ENCODE peak calls at places on chromosomes 16 and 17, in ten cellular contexts. M, Y, L, F, O, T, X, N, G and S are unnamed samples.

GRCh38 chr16:29237971-29238370 is 168.5 kb downstream of the NPIPB11 start:
- DNase-seq in M (no peak), Y (no peak), L (no peak), F (no peak), O (no peak), T (no peak), X (no peak), N (no peak), G (no peak), S (no peak)

GRCh38 chr17:39979865-39980401 is 674 bp upstream of the PSMD3 start:
- DNase-seq in M (peak; percentile 32), Y (peak; percentile 44), L (peak; percentile 26), F (peak; percentile 23), O (no peak), T (no peak), X (no peak), N (no peak), G (peak; percentile 23), S (peak; percentile 46)

GRCh38 chr17:29383687-29384086 is 6.5 kb upstream of the TAOK1 start:
- DNase-seq in M (peak; percentile 33), Y (no peak), L (no peak), F (no peak), O (no peak), T (no peak), X (no peak), N (no peak), G (peak; percentile 28), S (no peak)

GRCh38 chr17:41651625-41652460 is 27.5 kb upstream of the KRT17 start:
- DNase-seq in M (peak; percentile 93), Y (no peak), L (no peak), F (no peak), O (peak; percentile 91), T (no peak), X (peak; percentile 89), N (no peak), G (peak; percentile 90), S (no peak)

GRCh38 chr16:57000271-57001025 is 11.1 kb downstream of the NLRC5 start:
- DNase-seq in M (no peak), Y (no peak), L (peak; percentile 87), F (peak; percentile 98), O (no peak), T (no peak), X (peak; percentile 43), N (no peak), G (peak; percentile 36), S (peak; percentile 85)

GRCh38 chr17:31404028-31404949 is 12.8 kb downstream of the RAB11FIP4 start:
- DNase-seq in M (no peak), Y (no peak), L (no peak), F (no peak), O (no peak), T (no peak), X (no peak), N (no peak), G (no peak), S (no peak)

GRCh38 chr16:53754938-53755910 is 51.3 kb downstream of the FTO start:
- DNase-seq in M (peak; percentile 81), Y (no peak), L (peak; percentile 69), F (no peak), O (no peak), T (no peak), X (peak; percentile 65), N (no peak), G (peak; percentile 78), S (peak; percentile 70)

GRCh38 chr16:51237861-51238378 is 86.8 kb upstream of the SALL1 start:
- DNase-seq in M (no peak), Y (no peak), L (no peak), F (no peak), O (no peak), T (no peak), X (no peak), N (no peak), G (no peak), S (no peak)

GRCh38 chr17:9818760-9819159 is 3.1 kb downstream of the GSG1L2 start:
- DNase-seq in M (no peak), Y (no peak), L (no peak), F (no peak), O (no peak), T (no peak), X (no peak), N (no peak), G (no peak), S (no peak)

GRCh38 chr17:57284984-57285646 is 28.8 kb downstream of the MSI2 start:
- DNase-seq in M (peak; percentile 12), Y (no peak), L (no peak), F (no peak), O (no peak), T (no peak), X (no peak), N (no peak), G (peak; percentile 30), S (no peak)

GRCh38 chr17:9258115-9259020 is 237.1 kb downstream of the NTN1 start:
- DNase-seq in M (no peak), Y (no peak), L (no peak), F (no peak), O (peak; percentile 33), T (no peak), X (no peak), N (no peak), G (no peak), S (no peak)

GRCh38 chr16:27729516-27730304 is 179.8 kb downstream of the KATNIP start:
- DNase-seq in M (no peak), Y (no peak), L (peak; percentile 72), F (no peak), O (peak; percentile 45), T (no peak), X (no peak), N (no peak), G (no peak), S (no peak)

GRCh38 chr16:62077998-62078397 is 41.8 kb upstream of the CDH8 start:
- DNase-seq in M (no peak), Y (peak; percentile 41), L (no peak), F (peak; percentile 5), O (no peak), T (no peak), X (no peak), N (no peak), G (no peak), S (no peak)

GRCh38 chr16:85393674-85394510 is 219.2 kb upstream of the GSE1 start:
- DNase-seq in M (peak; percentile 71), Y (peak; percentile 79), L (peak; percentile 67), F (peak; percentile 47), O (peak; percentile 92), T (peak; percentile 31), X (peak; percentile 66), N (no peak), G (peak; percentile 73), S (peak; percentile 77)

GRCh38 chr17:43949777-43950176 is 4.0 kb downstream of the PYY start:
- DNase-seq in M (no peak), Y (no peak), L (peak; percentile 15), F (no peak), O (no peak), T (no peak), X (no peak), N (no peak), G (no peak), S (no peak)

GRCh38 chr17:43952724-43953666 is 745 bp downstream of the PYY start:
- DNase-seq in M (no peak), Y (peak; percentile 57), L (no peak), F (no peak), O (peak; percentile 71), T (no peak), X (no peak), N (no peak), G (no peak), S (no peak)

GRCh38 chr17:43950554-43950953 is 3.2 kb downstream of the PYY start:
- DNase-seq in M (no peak), Y (no peak), L (no peak), F (no peak), O (no peak), T (no peak), X (no peak), N (no peak), G (no peak), S (no peak)

GRCh38 chr17:43952351-43952723 is 1.4 kb downstream of the PYY start:
- DNase-seq in M (no peak), Y (peak; percentile 73), L (no peak), F (no peak), O (peak; percentile 61), T (no peak), X (no peak), N (no peak), G (no peak), S (no peak)

GRCh38 chr17:43951750-43952149 is 2.0 kb downstream of the PYY start:
- DNase-seq in M (no peak), Y (no peak), L (no peak), F (no peak), O (no peak), T (no peak), X (no peak), N (no peak), G (no peak), S (no peak)
- H3K4me3 ChIP-seq in M (no peak overlapping the region), Y (no peak overlapping the region), L (no peak overlapping the region), F (no peak overlapping the region), O (no peak overlapping the region), T (no peak overlapping the region), X (no peak overlapping the region), N (no peak overlapping the region), G (no peak overlapping the region), S (no peak overlapping the region)

GRCh38 chr16:50066482-50067289 is 916 bp downstream of the HEATR3 start:
- DNase-seq in M (peak; percentile 6), Y (no peak), L (no peak), F (no peak), O (no peak), T (no peak), X (no peak), N (no peak), G (no peak), S (no peak)
- TF ChIP-seq CTCF in M (no peak), Y (no peak), L (no peak), F (no peak), O (no peak), T (no peak), X (no peak), N (peak; percentile 13), G (no peak), S (no peak)

GRCh38 chr17:78726471-78727010 is 55.5 kb downstream of the CYTH1 start:
- DNase-seq in M (no peak), Y (no peak), L (no peak), F (no peak), O (no peak), T (no peak), X (no peak), N (no peak), G (no peak), S (no peak)
- H3K4me3 ChIP-seq in M (no peak overlapping the region), Y (no peak overlapping the region), L (no peak overlapping the region), F (no peak overlapping the region), O (no peak overlapping the region), T (no peak overlapping the region), X (no peak overlapping the region), N (no peak overlapping the region), G (no peak overlapping the region), S (no peak overlapping the region)

GRCh38 chr17:82196273-82196672 is 16.4 kb downstream of the CCDC57 start:
- DNase-seq in M (no peak), Y (no peak), L (peak; percentile 12), F (no peak), O (no peak), T (no peak), X (no peak), N (no peak), G (no peak), S (no peak)
- TF ChIP-seq CTCF in M (no peak), Y (no peak), L (no peak), F (no peak), O (no peak), T (no peak), X (no peak), N (no peak), G (no peak), S (no peak)